ENCODE peak calls at places on chromosomes 5 and 9, in eight cellular contexts. One of them, this sample, is unnamed.

GRCh38 chr9:35226685-35227084 is 64.9 kb downstream of the UNC13B start:
- DNase-seq in CMK: no peak
- DNase-seq in activated CD4-positive, alpha-beta T cell treated with anti-CD3 and anti-CD28 coated beads for 24 hours: no peak
- DNase-seq in non-pigmented ciliary epithelial cell: no peak
- DNase-seq in activated CD8-positive, alpha-beta memory T cell treated with anti-CD3 and anti-CD28 coated beads for 48 hours: no peak
- DNase-seq in iris pigment epithelial cell: no peak
- DNase-seq in KBM-7: no peak
- DNase-seq in activated naive CD8-positive, alpha-beta T cell treated with anti-CD3 and anti-CD28 coated beads, Interleukin-2, amount 10 ng/mL, durations not matched to agents 7 days and 5 days: no peak
- DNase-seq in this sample: no peak

GRCh38 chr9:2859776-2860379 is 16.0 kb upstream of the PUM3 start:
- DNase-seq in activated CD8-positive, alpha-beta memory T cell treated with anti-CD3 and anti-CD28 coated beads for 48 hours: peak
- DNase-seq in non-pigmented ciliary epithelial cell: peak
- DNase-seq in activated naive CD8-positive, alpha-beta T cell treated with anti-CD3 and anti-CD28 coated beads, Interleukin-2, amount 10 ng/mL, durations not matched to agents 7 days and 5 days: peak
- DNase-seq in iris pigment epithelial cell: peak
- DNase-seq in activated CD4-positive, alpha-beta T cell treated with anti-CD3 and anti-CD28 coated beads for 24 hours: peak
- DNase-seq in CMK: no peak
- DNase-seq in KBM-7: peak
- DNase-seq in this sample: peak

GRCh38 chr9:3879315-3879714 is 353.5 kb upstream of the RFX3 start:
- DNase-seq in KBM-7: no peak
- DNase-seq in iris pigment epithelial cell: no peak
- DNase-seq in activated CD4-positive, alpha-beta T cell treated with anti-CD3 and anti-CD28 coated beads for 24 hours: no peak
- DNase-seq in non-pigmented ciliary epithelial cell: no peak
- DNase-seq in activated naive CD8-positive, alpha-beta T cell treated with anti-CD3 and anti-CD28 coated beads, Interleukin-2, amount 10 ng/mL, durations not matched to agents 7 days and 5 days: no peak
- DNase-seq in CMK: no peak
- DNase-seq in activated CD8-positive, alpha-beta memory T cell treated with anti-CD3 and anti-CD28 coated beads for 48 hours: no peak
- DNase-seq in this sample: no peak

GRCh38 chr9:4430492-4431261 is 59.6 kb upstream of the SLC1A1 start:
- DNase-seq in KBM-7: no peak
- DNase-seq in activated naive CD8-positive, alpha-beta T cell treated with anti-CD3 and anti-CD28 coated beads, Interleukin-2, amount 10 ng/mL, durations not matched to agents 7 days and 5 days: no peak
- DNase-seq in iris pigment epithelial cell: peak
- DNase-seq in activated CD8-positive, alpha-beta memory T cell treated with anti-CD3 and anti-CD28 coated beads for 48 hours: no peak
- DNase-seq in activated CD4-positive, alpha-beta T cell treated with anti-CD3 and anti-CD28 coated beads for 24 hours: no peak
- DNase-seq in non-pigmented ciliary epithelial cell: no peak
- DNase-seq in CMK: no peak
- DNase-seq in this sample: no peak

GRCh38 chr5:178469011-178469974 is 120.9 kb downstream of the COL23A1 start:
- DNase-seq in iris pigment epithelial cell: no peak
- DNase-seq in activated CD8-positive, alpha-beta memory T cell treated with anti-CD3 and anti-CD28 coated beads for 48 hours: no peak
- DNase-seq in CMK: no peak
- DNase-seq in activated CD4-positive, alpha-beta T cell treated with anti-CD3 and anti-CD28 coated beads for 24 hours: no peak
- DNase-seq in KBM-7: no peak
- DNase-seq in activated naive CD8-positive, alpha-beta T cell treated with anti-CD3 and anti-CD28 coated beads, Interleukin-2, amount 10 ng/mL, durations not matched to agents 7 days and 5 days: no peak
- DNase-seq in non-pigmented ciliary epithelial cell: no peak
- DNase-seq in this sample: no peak

GRCh38 chr9:134406366-134407122 is 80.3 kb downstream of the RXRA start:
- DNase-seq in activated CD4-positive, alpha-beta T cell treated with anti-CD3 and anti-CD28 coated beads for 24 hours: no peak
- DNase-seq in non-pigmented ciliary epithelial cell: no peak
- DNase-seq in CMK: no peak
- DNase-seq in activated CD8-positive, alpha-beta memory T cell treated with anti-CD3 and anti-CD28 coated beads for 48 hours: no peak
- DNase-seq in activated naive CD8-positive, alpha-beta T cell treated with anti-CD3 and anti-CD28 coated beads, Interleukin-2, amount 10 ng/mL, durations not matched to agents 7 days and 5 days: no peak
- DNase-seq in iris pigment epithelial cell: no peak
- DNase-seq in KBM-7: no peak
- DNase-seq in this sample: no peak

GRCh38 chr5:173925449-173926071 is 37.4 kb downstream of the CPEB4 start:
- DNase-seq in CMK: no peak
- DNase-seq in iris pigment epithelial cell: peak
- DNase-seq in KBM-7: peak
- DNase-seq in activated CD4-positive, alpha-beta T cell treated with anti-CD3 and anti-CD28 coated beads for 24 hours: peak
- DNase-seq in activated naive CD8-positive, alpha-beta T cell treated with anti-CD3 and anti-CD28 coated beads, Interleukin-2, amount 10 ng/mL, durations not matched to agents 7 days and 5 days: peak
- DNase-seq in non-pigmented ciliary epithelial cell: peak
- DNase-seq in activated CD8-positive, alpha-beta memory T cell treated with anti-CD3 and anti-CD28 coated beads for 48 hours: no peak
- DNase-seq in this sample: no peak

GRCh38 chr5:69364414-69364813 is 4.9 kb downstream of the AK6 start:
- DNase-seq in iris pigment epithelial cell: peak
- DNase-seq in activated CD8-positive, alpha-beta memory T cell treated with anti-CD3 and anti-CD28 coated beads for 48 hours: no peak
- DNase-seq in KBM-7: peak
- DNase-seq in CMK: peak
- DNase-seq in activated naive CD8-positive, alpha-beta T cell treated with anti-CD3 and anti-CD28 coated beads, Interleukin-2, amount 10 ng/mL, durations not matched to agents 7 days and 5 days: no peak
- DNase-seq in activated CD4-positive, alpha-beta T cell treated with anti-CD3 and anti-CD28 coated beads for 24 hours: no peak
- DNase-seq in non-pigmented ciliary epithelial cell: no peak
- DNase-seq in this sample: no peak

GRCh38 chr9:21404146-21404545 is 4.8 kb upstream of the IFNA8 start:
- DNase-seq in non-pigmented ciliary epithelial cell: no peak
- DNase-seq in activated naive CD8-positive, alpha-beta T cell treated with anti-CD3 and anti-CD28 coated beads, Interleukin-2, amount 10 ng/mL, durations not matched to agents 7 days and 5 days: no peak
- DNase-seq in CMK: no peak
- DNase-seq in iris pigment epithelial cell: no peak
- DNase-seq in activated CD4-positive, alpha-beta T cell treated with anti-CD3 and anti-CD28 coated beads for 24 hours: no peak
- DNase-seq in activated CD8-positive, alpha-beta memory T cell treated with anti-CD3 and anti-CD28 coated beads for 48 hours: no peak
- DNase-seq in KBM-7: no peak
- DNase-seq in this sample: no peak

GRCh38 chr5:8949908-8950307 is 596.0 kb downstream of the SEMA5A start:
- DNase-seq in activated CD8-positive, alpha-beta memory T cell treated with anti-CD3 and anti-CD28 coated beads for 48 hours: no peak
- DNase-seq in iris pigment epithelial cell: no peak
- DNase-seq in CMK: no peak
- DNase-seq in activated naive CD8-positive, alpha-beta T cell treated with anti-CD3 and anti-CD28 coated beads, Interleukin-2, amount 10 ng/mL, durations not matched to agents 7 days and 5 days: no peak
- DNase-seq in non-pigmented ciliary epithelial cell: no peak
- DNase-seq in KBM-7: no peak
- DNase-seq in activated CD4-positive, alpha-beta T cell treated with anti-CD3 and anti-CD28 coated beads for 24 hours: no peak
- DNase-seq in this sample: no peak

GRCh38 chr9:128160603-128160987 is 530 bp downstream of the BBLN start:
- DNase-seq in activated CD8-positive, alpha-beta memory T cell treated with anti-CD3 and anti-CD28 coated beads for 48 hours: peak
- DNase-seq in non-pigmented ciliary epithelial cell: no peak
- DNase-seq in KBM-7: peak
- DNase-seq in activated CD4-positive, alpha-beta T cell treated with anti-CD3 and anti-CD28 coated beads for 24 hours: peak
- DNase-seq in CMK: no peak
- DNase-seq in activated naive CD8-positive, alpha-beta T cell treated with anti-CD3 and anti-CD28 coated beads, Interleukin-2, amount 10 ng/mL, durations not matched to agents 7 days and 5 days: no peak
- DNase-seq in iris pigment epithelial cell: peak
- DNase-seq in this sample: peak

GRCh38 chr9:12790026-12790425 is 15.2 kb downstream of the LURAP1L start:
- DNase-seq in non-pigmented ciliary epithelial cell: no peak
- DNase-seq in activated naive CD8-positive, alpha-beta T cell treated with anti-CD3 and anti-CD28 coated beads, Interleukin-2, amount 10 ng/mL, durations not matched to agents 7 days and 5 days: no peak
- DNase-seq in KBM-7: no peak
- DNase-seq in CMK: no peak
- DNase-seq in iris pigment epithelial cell: no peak
- DNase-seq in activated CD8-positive, alpha-beta memory T cell treated with anti-CD3 and anti-CD28 coated beads for 48 hours: no peak
- DNase-seq in activated CD4-positive, alpha-beta T cell treated with anti-CD3 and anti-CD28 coated beads for 24 hours: no peak
- DNase-seq in this sample: no peak

GRCh38 chr5:38780950-38781349 is 64.9 kb upstream of the OSMR start:
- DNase-seq in CMK: no peak
- DNase-seq in iris pigment epithelial cell: peak
- DNase-seq in activated CD4-positive, alpha-beta T cell treated with anti-CD3 and anti-CD28 coated beads for 24 hours: no peak
- DNase-seq in KBM-7: no peak
- DNase-seq in activated naive CD8-positive, alpha-beta T cell treated with anti-CD3 and anti-CD28 coated beads, Interleukin-2, amount 10 ng/mL, durations not matched to agents 7 days and 5 days: no peak
- DNase-seq in activated CD8-positive, alpha-beta memory T cell treated with anti-CD3 and anti-CD28 coated beads for 48 hours: no peak
- DNase-seq in non-pigmented ciliary epithelial cell: no peak
- DNase-seq in this sample: no peak

GRCh38 chr5:346229-346935 is 24.9 kb downstream of the AHRR start:
- DNase-seq in CMK: no peak
- DNase-seq in iris pigment epithelial cell: no peak
- DNase-seq in KBM-7: no peak
- DNase-seq in non-pigmented ciliary epithelial cell: no peak
- DNase-seq in activated naive CD8-positive, alpha-beta T cell treated with anti-CD3 and anti-CD28 coated beads, Interleukin-2, amount 10 ng/mL, durations not matched to agents 7 days and 5 days: no peak
- DNase-seq in activated CD8-positive, alpha-beta memory T cell treated with anti-CD3 and anti-CD28 coated beads for 48 hours: no peak
- DNase-seq in activated CD4-positive, alpha-beta T cell treated with anti-CD3 and anti-CD28 coated beads for 24 hours: no peak
- DNase-seq in this sample: no peak

GRCh38 chr5:119049824-119050449 is 20.9 kb upstream of the DMXL1 start:
- DNase-seq in non-pigmented ciliary epithelial cell: peak
- DNase-seq in activated CD8-positive, alpha-beta memory T cell treated with anti-CD3 and anti-CD28 coated beads for 48 hours: no peak
- DNase-seq in activated naive CD8-positive, alpha-beta T cell treated with anti-CD3 and anti-CD28 coated beads, Interleukin-2, amount 10 ng/mL, durations not matched to agents 7 days and 5 days: no peak
- DNase-seq in KBM-7: no peak
- DNase-seq in CMK: no peak
- DNase-seq in activated CD4-positive, alpha-beta T cell treated with anti-CD3 and anti-CD28 coated beads for 24 hours: no peak
- DNase-seq in iris pigment epithelial cell: peak
- DNase-seq in this sample: no peak

GRCh38 chr5:16178745-16179372 is 732 bp downstream of the MARCHF11 start:
- DNase-seq in CMK: no peak
- DNase-seq in KBM-7: no peak
- DNase-seq in activated naive CD8-positive, alpha-beta T cell treated with anti-CD3 and anti-CD28 coated beads, Interleukin-2, amount 10 ng/mL, durations not matched to agents 7 days and 5 days: peak
- DNase-seq in non-pigmented ciliary epithelial cell: peak
- DNase-seq in activated CD4-positive, alpha-beta T cell treated with anti-CD3 and anti-CD28 coated beads for 24 hours: peak
- DNase-seq in activated CD8-positive, alpha-beta memory T cell treated with anti-CD3 and anti-CD28 coated beads for 48 hours: no peak
- DNase-seq in iris pigment epithelial cell: peak
- DNase-seq in this sample: peak

GRCh38 chr9:91741529-91741928 is 208.5 kb downstream of the ROR2 start:
- DNase-seq in KBM-7: no peak
- DNase-seq in activated CD4-positive, alpha-beta T cell treated with anti-CD3 and anti-CD28 coated beads for 24 hours: no peak
- DNase-seq in activated naive CD8-positive, alpha-beta T cell treated with anti-CD3 and anti-CD28 coated beads, Interleukin-2, amount 10 ng/mL, durations not matched to agents 7 days and 5 days: no peak
- DNase-seq in activated CD8-positive, alpha-beta memory T cell treated with anti-CD3 and anti-CD28 coated beads for 48 hours: no peak
- DNase-seq in CMK: no peak
- DNase-seq in iris pigment epithelial cell: peak
- DNase-seq in non-pigmented ciliary epithelial cell: peak
- DNase-seq in this sample: no peak

GRCh38 chr9:80701061-80701460 is 988.3 kb downstream of the TLE1 start:
- DNase-seq in KBM-7: no peak
- DNase-seq in non-pigmented ciliary epithelial cell: no peak
- DNase-seq in activated CD4-positive, alpha-beta T cell treated with anti-CD3 and anti-CD28 coated beads for 24 hours: no peak
- DNase-seq in iris pigment epithelial cell: peak
- DNase-seq in activated CD8-positive, alpha-beta memory T cell treated with anti-CD3 and anti-CD28 coated beads for 48 hours: no peak
- DNase-seq in CMK: no peak
- DNase-seq in activated naive CD8-positive, alpha-beta T cell treated with anti-CD3 and anti-CD28 coated beads, Interleukin-2, amount 10 ng/mL, durations not matched to agents 7 days and 5 days: no peak
- DNase-seq in this sample: no peak

GRCh38 chr9:88433583-88434240 is 45.5 kb downstream of the SPIN1 start:
- DNase-seq in non-pigmented ciliary epithelial cell: peak
- DNase-seq in iris pigment epithelial cell: peak
- DNase-seq in CMK: no peak
- DNase-seq in activated CD8-positive, alpha-beta memory T cell treated with anti-CD3 and anti-CD28 coated beads for 48 hours: no peak
- DNase-seq in activated naive CD8-positive, alpha-beta T cell treated with anti-CD3 and anti-CD28 coated beads, Interleukin-2, amount 10 ng/mL, durations not matched to agents 7 days and 5 days: no peak
- DNase-seq in KBM-7: no peak
- DNase-seq in activated CD4-positive, alpha-beta T cell treated with anti-CD3 and anti-CD28 coated beads for 24 hours: no peak
- DNase-seq in this sample: no peak

GRCh38 chr5:117679046-117679445 is 1104.4 kb upstream of the SEMA6A start:
- DNase-seq in activated CD4-positive, alpha-beta T cell treated with anti-CD3 and anti-CD28 coated beads for 24 hours: no peak
- DNase-seq in activated naive CD8-positive, alpha-beta T cell treated with anti-CD3 and anti-CD28 coated beads, Interleukin-2, amount 10 ng/mL, durations not matched to agents 7 days and 5 days: no peak
- DNase-seq in CMK: no peak
- DNase-seq in non-pigmented ciliary epithelial cell: no peak
- DNase-seq in activated CD8-positive, alpha-beta memory T cell treated with anti-CD3 and anti-CD28 coated beads for 48 hours: no peak
- DNase-seq in KBM-7: no peak
- DNase-seq in iris pigment epithelial cell: no peak
- DNase-seq in this sample: no peak

GRCh38 chr5:176388003-176388340 is 426 bp downstream of the NOP16 start:
- DNase-seq in activated CD8-positive, alpha-beta memory T cell treated with anti-CD3 and anti-CD28 coated beads for 48 hours: no peak
- DNase-seq in KBM-7: no peak
- DNase-seq in iris pigment epithelial cell: peak
- DNase-seq in CMK: peak
- DNase-seq in non-pigmented ciliary epithelial cell: no peak
- DNase-seq in activated naive CD8-positive, alpha-beta T cell treated with anti-CD3 and anti-CD28 coated beads, Interleukin-2, amount 10 ng/mL, durations not matched to agents 7 days and 5 days: no peak
- DNase-seq in activated CD4-positive, alpha-beta T cell treated with anti-CD3 and anti-CD28 coated beads for 24 hours: peak
- DNase-seq in this sample: no peak

GRCh38 chr5:94362857-94363256 is 255.5 kb downstream of the KIAA0825 start:
- DNase-seq in non-pigmented ciliary epithelial cell: no peak
- DNase-seq in CMK: no peak
- DNase-seq in KBM-7: no peak
- DNase-seq in activated CD4-positive, alpha-beta T cell treated with anti-CD3 and anti-CD28 coated beads for 24 hours: no peak
- DNase-seq in iris pigment epithelial cell: no peak
- DNase-seq in activated naive CD8-positive, alpha-beta T cell treated with anti-CD3 and anti-CD28 coated beads, Interleukin-2, amount 10 ng/mL, durations not matched to agents 7 days and 5 days: no peak
- DNase-seq in activated CD8-positive, alpha-beta memory T cell treated with anti-CD3 and anti-CD28 coated beads for 48 hours: no peak
- DNase-seq in this sample: no peak

GRCh38 chr9:86098793-86099694 is at the start of gene GOLM1:
- DNase-seq in KBM-7: peak
- DNase-seq in activated CD4-positive, alpha-beta T cell treated with anti-CD3 and anti-CD28 coated beads for 24 hours: no peak
- DNase-seq in CMK: no peak
- DNase-seq in non-pigmented ciliary epithelial cell: no peak
- DNase-seq in activated CD8-positive, alpha-beta memory T cell treated with anti-CD3 and anti-CD28 coated beads for 48 hours: no peak
- DNase-seq in iris pigment epithelial cell: peak
- DNase-seq in activated naive CD8-positive, alpha-beta T cell treated with anti-CD3 and anti-CD28 coated beads, Interleukin-2, amount 10 ng/mL, durations not matched to agents 7 days and 5 days: peak
- DNase-seq in this sample: peak

GRCh38 chr9:84481819-84482218 is 141.3 kb upstream of the SLC28A3 start:
- DNase-seq in activated naive CD8-positive, alpha-beta T cell treated with anti-CD3 and anti-CD28 coated beads, Interleukin-2, amount 10 ng/mL, durations not matched to agents 7 days and 5 days: no peak
- DNase-seq in iris pigment epithelial cell: no peak
- DNase-seq in KBM-7: no peak
- DNase-seq in activated CD4-positive, alpha-beta T cell treated with anti-CD3 and anti-CD28 coated beads for 24 hours: no peak
- DNase-seq in non-pigmented ciliary epithelial cell: no peak
- DNase-seq in activated CD8-positive, alpha-beta memory T cell treated with anti-CD3 and anti-CD28 coated beads for 48 hours: no peak
- DNase-seq in CMK: no peak
- DNase-seq in this sample: no peak

GRCh38 chr9:109600142-109600541 is 102.0 kb upstream of the PTPN3 start:
- DNase-seq in activated CD8-positive, alpha-beta memory T cell treated with anti-CD3 and anti-CD28 coated beads for 48 hours: no peak
- DNase-seq in CMK: no peak
- DNase-seq in KBM-7: peak
- DNase-seq in activated naive CD8-positive, alpha-beta T cell treated with anti-CD3 and anti-CD28 coated beads, Interleukin-2, amount 10 ng/mL, durations not matched to agents 7 days and 5 days: no peak
- DNase-seq in iris pigment epithelial cell: peak
- DNase-seq in non-pigmented ciliary epithelial cell: peak
- DNase-seq in activated CD4-positive, alpha-beta T cell treated with anti-CD3 and anti-CD28 coated beads for 24 hours: no peak
- DNase-seq in this sample: no peak

GRCh38 chr9:133683494-133684460 is 47.6 kb downstream of the DBH start:
- DNase-seq in activated naive CD8-positive, alpha-beta T cell treated with anti-CD3 and anti-CD28 coated beads, Interleukin-2, amount 10 ng/mL, durations not matched to agents 7 days and 5 days: peak
- DNase-seq in iris pigment epithelial cell: peak
- DNase-seq in KBM-7: no peak
- DNase-seq in activated CD4-positive, alpha-beta T cell treated with anti-CD3 and anti-CD28 coated beads for 24 hours: peak
- DNase-seq in activated CD8-positive, alpha-beta memory T cell treated with anti-CD3 and anti-CD28 coated beads for 48 hours: peak
- DNase-seq in CMK: peak
- DNase-seq in non-pigmented ciliary epithelial cell: no peak
- DNase-seq in this sample: peak

GRCh38 chr9:119179701-119180100 is 189.5 kb downstream of the BRINP1 start:
- DNase-seq in CMK: no peak
- DNase-seq in activated CD8-positive, alpha-beta memory T cell treated with anti-CD3 and anti-CD28 coated beads for 48 hours: no peak
- DNase-seq in activated naive CD8-positive, alpha-beta T cell treated with anti-CD3 and anti-CD28 coated beads, Interleukin-2, amount 10 ng/mL, durations not matched to agents 7 days and 5 days: no peak
- DNase-seq in activated CD4-positive, alpha-beta T cell treated with anti-CD3 and anti-CD28 coated beads for 24 hours: no peak
- DNase-seq in KBM-7: no peak
- DNase-seq in non-pigmented ciliary epithelial cell: no peak
- DNase-seq in iris pigment epithelial cell: no peak
- DNase-seq in this sample: no peak

GRCh38 chr5:88672644-88673493 is 210.1 kb downstream of the MEF2C start:
- DNase-seq in KBM-7: no peak
- DNase-seq in CMK: no peak
- DNase-seq in iris pigment epithelial cell: no peak
- DNase-seq in non-pigmented ciliary epithelial cell: no peak
- DNase-seq in activated naive CD8-positive, alpha-beta T cell treated with anti-CD3 and anti-CD28 coated beads, Interleukin-2, amount 10 ng/mL, durations not matched to agents 7 days and 5 days: no peak
- DNase-seq in activated CD8-positive, alpha-beta memory T cell treated with anti-CD3 and anti-CD28 coated beads for 48 hours: no peak
- DNase-seq in activated CD4-positive, alpha-beta T cell treated with anti-CD3 and anti-CD28 coated beads for 24 hours: no peak
- DNase-seq in this sample: no peak

GRCh38 chr5:81800797-81801196 is 49.9 kb upstream of the SSBP2 start:
- DNase-seq in activated naive CD8-positive, alpha-beta T cell treated with anti-CD3 and anti-CD28 coated beads, Interleukin-2, amount 10 ng/mL, durations not matched to agents 7 days and 5 days: no peak
- DNase-seq in activated CD4-positive, alpha-beta T cell treated with anti-CD3 and anti-CD28 coated beads for 24 hours: no peak
- DNase-seq in non-pigmented ciliary epithelial cell: no peak
- DNase-seq in KBM-7: no peak
- DNase-seq in activated CD8-positive, alpha-beta memory T cell treated with anti-CD3 and anti-CD28 coated beads for 48 hours: no peak
- DNase-seq in CMK: no peak
- DNase-seq in iris pigment epithelial cell: no peak
- DNase-seq in this sample: no peak